ENCODE peak calls at places on chromosomes 7 and 10, in eight cellular contexts. F, C, U, T, V, H, A and N are unnamed samples.
A peak's percentile ranks its signal among the peaks of the same experiment; 100 is the strongest.

GRCh38 chr7:131267631-131268030 is 60.0 kb upstream of the MKLN1 start:
- DNase-seq in F (no peak), C (no peak), U (no peak), T (no peak), V (no peak), H (no peak), A (no peak), N (no peak)

GRCh38 chr7:35718047-35718446 is 23.1 kb upstream of the HERPUD2 start:
- DNase-seq in F (no peak), C (no peak), U (no peak), T (no peak), V (no peak), H (no peak), A (no peak), N (no peak)

GRCh38 chr10:122974034-122974433 is 6.2 kb upstream of the PSTK start:
- DNase-seq in F (no peak), C (no peak), U (no peak), T (no peak), V (no peak), H (no peak), A (no peak), N (no peak)

GRCh38 chr10:12724782-12725579 is 276.5 kb downstream of the CCDC3 start:
- DNase-seq in F (no peak), C (no peak), U (no peak), T (no peak), V (no peak), H (no peak), A (no peak), N (no peak)

GRCh38 chr10:133162178-133162909 is 2.3 kb downstream of the KNDC1 start:
- DNase-seq in F (no peak), C (peak; percentile 10), U (no peak), T (peak; percentile 18), V (peak; percentile 8), H (no peak), A (no peak), N (no peak)

GRCh38 chr10:77586719-77587423 is 50.7 kb downstream of the KCNMA1 start:
- DNase-seq in F (no peak), C (peak; percentile 62), U (peak; percentile 89), T (no peak), V (peak; percentile 30), H (no peak), A (peak; percentile 34), N (peak; percentile 91)

GRCh38 chr7:137983308-137984008 is 18.4 kb downstream of the CREB3L2 start:
- DNase-seq in F (no peak), C (no peak), U (peak; percentile 87), T (no peak), V (peak; percentile 42), H (no peak), A (no peak), N (no peak)

GRCh38 chr10:12350167-12350872 is 973 bp downstream of the CAMK1D start:
- DNase-seq in F (peak; percentile 34), C (peak; percentile 18), U (peak; percentile 70), T (no peak), V (peak; percentile 38), H (peak; percentile 33), A (peak; percentile 10), N (peak; percentile 34)

GRCh38 chr7:117480978-117481377 is 1.2 kb downstream of the CFTR start:
- DNase-seq in F (no peak), C (no peak), U (no peak), T (no peak), V (no peak), H (no peak), A (no peak), N (no peak)

GRCh38 chr10:78868456-78868855 is 200.3 kb upstream of the ZMIZ1 start:
- DNase-seq in F (no peak), C (no peak), U (no peak), T (no peak), V (no peak), H (no peak), A (no peak), N (no peak)

GRCh38 chr10:15384154-15384553 is 13.1 kb upstream of the FAM171A1 start:
- DNase-seq in F (no peak), C (no peak), U (no peak), T (no peak), V (no peak), H (no peak), A (no peak), N (peak; percentile 14)

GRCh38 chr10:86265877-86266259 is 100.7 kb downstream of the GRID1 start:
- DNase-seq in F (no peak), C (no peak), U (peak; percentile 39), T (no peak), V (no peak), H (no peak), A (no peak), N (no peak)

GRCh38 chr10:5159126-5159525 is 25.8 kb downstream of the AKR1C8 start:
- DNase-seq in F (no peak), C (no peak), U (no peak), T (no peak), V (no peak), H (no peak), A (no peak), N (no peak)

GRCh38 chr7:47226688-47227087 is 355.2 kb downstream of the TNS3 start:
- DNase-seq in F (no peak), C (no peak), U (no peak), T (no peak), V (no peak), H (no peak), A (no peak), N (no peak)

GRCh38 chr7:95700917-95701316 is 71.4 kb upstream of the DYNC1I1 start:
- DNase-seq in F (no peak), C (no peak), U (no peak), T (no peak), V (no peak), H (no peak), A (no peak), N (no peak)

GRCh38 chr7:112433289-112433688 is 17.0 kb upstream of the IFRD1 start:
- DNase-seq in F (no peak), C (no peak), U (no peak), T (no peak), V (no peak), H (no peak), A (no peak), N (no peak)

GRCh38 chr10:130022501-130023299 is 58.6 kb upstream of the EBF3 start:
- DNase-seq in F (no peak), C (no peak), U (peak; percentile 37), T (no peak), V (no peak), H (no peak), A (no peak), N (peak; percentile 17)

GRCh38 chr10:72292223-72292691 is 18.5 kb downstream of the DDIT4 start:
- DNase-seq in F (peak; percentile 59), C (peak; percentile 91), U (no peak), T (no peak), V (no peak), H (no peak), A (peak; percentile 37), N (no peak)

GRCh38 chr7:320297-320696 is 30.3 kb downstream of the FOXL3 start:
- DNase-seq in F (no peak), C (no peak), U (no peak), T (no peak), V (no peak), H (no peak), A (no peak), N (no peak)

GRCh38 chr10:96587255-96588059 is 645 bp upstream of the TM9SF3 start:
- DNase-seq in F (peak; percentile 73), C (no peak), U (peak; percentile 85), T (no peak), V (peak; percentile 72), H (no peak), A (peak; percentile 48), N (peak; percentile 68)

GRCh38 chr7:146966274-146966673 is 849.7 kb downstream of the CNTNAP2 start:
- DNase-seq in F (no peak), C (no peak), U (no peak), T (no peak), V (no peak), H (no peak), A (no peak), N (no peak)

GRCh38 chr10:60089095-60089494 is 182.7 kb upstream of the CCDC6 start:
- DNase-seq in F (no peak), C (no peak), U (no peak), T (no peak), V (no peak), H (no peak), A (no peak), N (no peak)
- H3K36me3 ChIP-seq in F (no peaks in the 10 kb centered on the region), C (no peaks in the 10 kb centered on the region), U (no peaks in the 10 kb centered on the region), T (no peaks in the 10 kb centered on the region), V (no peaks in the 10 kb centered on the region), H (peaks cover 38% of the 10 kb centered on the region), A (no peaks in the 10 kb centered on the region), N (no peaks in the 10 kb centered on the region)

DNA sequence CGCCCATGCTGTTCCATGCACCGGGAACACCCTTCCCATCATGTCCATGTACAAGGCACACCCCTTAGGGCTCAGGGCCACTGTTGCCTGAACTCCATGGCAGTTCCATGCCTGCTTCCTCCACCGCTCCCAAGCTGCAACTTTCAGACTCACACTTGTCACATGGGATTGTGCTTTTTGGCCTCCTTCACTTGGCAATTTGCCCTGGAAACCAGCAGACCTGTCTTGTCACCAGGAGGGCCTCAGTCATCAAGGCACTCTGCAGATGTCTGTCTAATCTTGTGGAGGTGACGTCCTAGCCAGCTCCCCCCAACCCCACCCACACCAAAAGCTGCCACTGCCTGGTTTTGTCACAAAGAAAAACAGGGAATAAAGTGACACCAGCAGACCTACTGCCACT is 47.5 kb downstream of the CARD11 start:
- DNase-seq in F (no peak), C (no peak), U (peak; percentile 41), T (no peak), V (no peak), H (no peak), A (no peak), N (no peak)
- H3K36me3 ChIP-seq in F (no peaks in the 10 kb centered on the region), C (peaks cover 4% of the 10 kb centered on the region), U (no peaks in the 10 kb centered on the region), T (no peaks in the 10 kb centered on the region), V (no peaks in the 10 kb centered on the region), H (no peaks in the 10 kb centered on the region), A (no peaks in the 10 kb centered on the region), N (no peaks in the 10 kb centered on the region)

GRCh38 chr7:141666071-141666470 is 35.9 kb downstream of the DENND11 start:
- DNase-seq in F (no peak), C (no peak), U (no peak), T (no peak), V (no peak), H (no peak), A (no peak), N (no peak)

GRCh38 chr7:141663081-141663510 is 38.9 kb downstream of the DENND11 start:
- DNase-seq in F (peak; percentile 34), C (peak; percentile 89), U (peak; percentile 46), T (no peak), V (no peak), H (no peak), A (peak; percentile 54), N (no peak)

GRCh38 chr7:141660259-141660658 is 41.7 kb downstream of the DENND11 start:
- DNase-seq in F (no peak), C (no peak), U (peak; percentile 55), T (no peak), V (no peak), H (no peak), A (no peak), N (no peak)

GRCh38 chr7:141665208-141666035 is 36.5 kb downstream of the DENND11 start:
- DNase-seq in F (no peak), C (no peak), U (peak; percentile 59), T (no peak), V (no peak), H (no peak), A (no peak), N (no peak)

GRCh38 chr7:141664450-141664849 is 37.5 kb downstream of the DENND11 start:
- DNase-seq in F (no peak), C (no peak), U (peak; percentile 12), T (no peak), V (no peak), H (no peak), A (no peak), N (no peak)
- H3K36me3 ChIP-seq in F (no peaks in the 10 kb centered on the region), C (peaks cover 31% of the 10 kb centered on the region), U (peaks cover 75% of the 10 kb centered on the region), T (no peaks in the 10 kb centered on the region), V (no peaks in the 10 kb centered on the region), H (peaks cover 79% of the 10 kb centered on the region), A (peaks cover 4% of the 10 kb centered on the region), N (peaks cover 6% of the 10 kb centered on the region)

GRCh38 chr7:158763454-158764033 is 58.9 kb upstream of the NCAPG2 start:
- DNase-seq in F (no peak), C (no peak), U (no peak), T (no peak), V (no peak), H (no peak), A (no peak), N (no peak)
- H3K36me3 ChIP-seq in F (peaks cover 13% of the 10 kb centered on the region), C (peaks cover 56% of the 10 kb centered on the region), U (peaks cover 98% of the 10 kb centered on the region), T (no peaks in the 10 kb centered on the region), V (no peaks in the 10 kb centered on the region), H (peaks cover 49% of the 10 kb centered on the region), A (no peaks in the 10 kb centered on the region), N (peaks cover 63% of the 10 kb centered on the region)